ENCODE peak calls at places on chromosomes 11 and 22, in seven cellular contexts. K is adrenal gland, B is GM13977, G is GM06990, U is foreskin fibroblast, X is hepatocyte, P is coronary artery. J is an unnamed sample.

GRCh38 chr11:64802370-64803162 is 448 bp downstream of the MAP4K2 start:
- DNase-seq in K (peak), B (peak), G (peak), U (no peak), X (no peak), P (no peak), J (peak)

GRCh38 chr22:38882480-38882879 is 10.5 kb upstream of the CBX6 start:
- DNase-seq in K (peak), B (no peak), G (no peak), U (peak), X (no peak), P (peak), J (no peak)

GRCh38 chr11:15654397-15654915 is 539.7 kb downstream of the INSC start:
- DNase-seq in K (no peak), B (no peak), G (no peak), U (no peak), X (peak), P (no peak), J (no peak)

GRCh38 chr11:1640076-1640946 is 10.7 kb downstream of the KRTAP5-5 start:
- DNase-seq in K (no peak), B (peak), G (no peak), U (peak), X (peak), P (no peak), J (no peak)

GRCh38 chr11:15707971-15708370 is 593.2 kb downstream of the INSC start:
- DNase-seq in K (peak), B (no peak), G (no peak), U (no peak), X (peak), P (no peak), J (no peak)

GRCh38 chr11:101617735-101618332 is 34.0 kb upstream of the TRPC6 start:
- DNase-seq in K (no peak), B (no peak), G (no peak), U (peak), X (no peak), P (no peak), J (no peak)

GRCh38 chr22:47006869-47007268 is 244.4 kb downstream of the TBC1D22A start:
- DNase-seq in K (no peak), B (no peak), G (no peak), U (no peak), X (no peak), P (no peak), J (no peak)

GRCh38 chr11:74443071-74443864 is 24.1 kb downstream of the KCNE3 start:
- DNase-seq in K (no peak), B (no peak), G (no peak), U (no peak), X (peak), P (no peak), J (no peak)

GRCh38 chr11:16999116-16999515 is 15.1 kb downstream of the PLEKHA7 start:
- DNase-seq in K (no peak), B (no peak), G (no peak), U (no peak), X (no peak), P (no peak), J (no peak)

GRCh38 chr22:25853902-25854301 is 111.9 kb downstream of the MYO18B start:
- DNase-seq in K (no peak), B (peak), G (no peak), U (no peak), X (no peak), P (no peak), J (no peak)

GRCh38 chr22:30289126-30289979 is at the start of gene CASTOR1:
- DNase-seq in K (peak), B (peak), G (peak), U (peak), X (peak), P (peak), J (peak)

GRCh38 chr22:19961868-19962245 is 20.2 kb upstream of the TXNRD2 start:
- DNase-seq in K (no peak), B (no peak), G (no peak), U (no peak), X (no peak), P (no peak), J (no peak)

GRCh38 chr11:34275486-34275885 is 82.3 kb downstream of the ABTB2 start:
- DNase-seq in K (no peak), B (no peak), G (no peak), U (no peak), X (no peak), P (no peak), J (no peak)

GRCh38 chr11:8283510-8284272 is 20.0 kb upstream of the LMO1 start:
- DNase-seq in K (peak), B (no peak), G (no peak), U (no peak), X (peak), P (peak), J (no peak)

GRCh38 chr11:34182425-34182824 is 77.0 kb downstream of the NAT10 start:
- DNase-seq in K (no peak), B (no peak), G (no peak), U (no peak), X (no peak), P (no peak), J (no peak)

GRCh38 chr11:120181446-120181992 is 29.3 kb upstream of the OAF start:
- DNase-seq in K (peak), B (no peak), G (no peak), U (no peak), X (peak), P (peak), J (no peak)

GRCh38 chr11:117071344-117071787 is 26.9 kb downstream of the SIK3 start:
- DNase-seq in K (peak), B (no peak), G (no peak), U (no peak), X (peak), P (no peak), J (no peak)

GRCh38 chr11:79259800-79260199 is 181.0 kb downstream of the TENM4 start:
- DNase-seq in K (no peak), B (no peak), G (no peak), U (no peak), X (no peak), P (no peak), J (no peak)

GRCh38 chr11:19101803-19102520 is 15.0 kb upstream of the ZDHHC13 start:
- DNase-seq in K (no peak), B (no peak), G (no peak), U (no peak), X (peak), P (no peak), J (no peak)

GRCh38 chr11:133406493-133406892 is 125.8 kb downstream of the OPCML start:
- DNase-seq in K (no peak), B (no peak), G (no peak), U (no peak), X (no peak), P (no peak), J (no peak)

GRCh38 chr11:10139656-10140055 is 154.4 kb downstream of the SBF2 start:
- DNase-seq in K (no peak), B (no peak), G (no peak), U (peak), X (peak), P (no peak), J (no peak)

GRCh38 chr11:36354221-36355003 is 58.3 kb downstream of the PRR5L start:
- DNase-seq in K (no peak), B (peak), G (peak), U (peak), X (no peak), P (no peak), J (no peak)

GRCh38 chr11:64291746-64292457 is 800 bp downstream of the KCNK4 start:
- DNase-seq in K (no peak), B (no peak), G (no peak), U (no peak), X (no peak), P (no peak), J (no peak)

GRCh38 chr11:73956876-73957653 is 6.2 kb downstream of the DNAJB13 start:
- DNase-seq in K (no peak), B (no peak), G (no peak), U (no peak), X (no peak), P (no peak), J (no peak)

GRCh38 chr22:34841321-34841901 is 224.5 kb upstream of the ISX start:
- DNase-seq in K (no peak), B (no peak), G (no peak), U (no peak), X (no peak), P (no peak), J (no peak)

GRCh38 chr11:100561325-100561724 is 125.8 kb upstream of the ARHGAP42 start:
- DNase-seq in K (no peak), B (no peak), G (no peak), U (no peak), X (no peak), P (no peak), J (no peak)

GRCh38 chr11:64251986-64252837 is 882 bp downstream of the PLCB3 start:
- DNase-seq in K (no peak), B (peak), G (no peak), U (peak), X (peak), P (no peak), J (no peak)

GRCh38 chr11:44622721-44623258 is 57.3 kb downstream of the CD82 start:
- DNase-seq in K (peak), B (no peak), G (no peak), U (no peak), X (peak), P (peak), J (no peak)

GRCh38 chr11:7690648-7691047 is 15.6 kb downstream of the OVCH2 start:
- DNase-seq in K (no peak), B (no peak), G (no peak), U (peak), X (peak), P (no peak), J (no peak)

GRCh38 chr11:5541427-5541826 is 6.9 kb downstream of the OR52H1 start:
- DNase-seq in K (no peak), B (no peak), G (no peak), U (no peak), X (no peak), P (no peak), J (no peak)

GRCh38 chr11:101478587-101479375 is 105.0 kb downstream of the TRPC6 start:
- DNase-seq in K (no peak), B (no peak), G (no peak), U (peak), X (no peak), P (no peak), J (no peak)

GRCh38 chr11:8794126-8794525 is 111.5 kb downstream of the RPL27A start:
- DNase-seq in K (peak), B (no peak), G (no peak), U (no peak), X (no peak), P (no peak), J (no peak)

GRCh38 chr11:27233654-27234042 is 129.4 kb downstream of the CCDC34 start:
- DNase-seq in K (no peak), B (no peak), G (no peak), U (no peak), X (no peak), P (no peak), J (peak)

GRCh38 chr11:27234961-27235360 is 128.1 kb downstream of the CCDC34 start:
- DNase-seq in K (no peak), B (no peak), G (no peak), U (no peak), X (no peak), P (no peak), J (no peak)

GRCh38 chr11:27237641-27238040 is 125.4 kb downstream of the CCDC34 start:
- DNase-seq in K (no peak), B (no peak), G (no peak), U (no peak), X (peak), P (no peak), J (no peak)

GRCh38 chr11:27231519-27231918 is 131.5 kb downstream of the CCDC34 start:
- DNase-seq in K (no peak), B (no peak), G (no peak), U (no peak), X (no peak), P (no peak), J (no peak)

DNA sequence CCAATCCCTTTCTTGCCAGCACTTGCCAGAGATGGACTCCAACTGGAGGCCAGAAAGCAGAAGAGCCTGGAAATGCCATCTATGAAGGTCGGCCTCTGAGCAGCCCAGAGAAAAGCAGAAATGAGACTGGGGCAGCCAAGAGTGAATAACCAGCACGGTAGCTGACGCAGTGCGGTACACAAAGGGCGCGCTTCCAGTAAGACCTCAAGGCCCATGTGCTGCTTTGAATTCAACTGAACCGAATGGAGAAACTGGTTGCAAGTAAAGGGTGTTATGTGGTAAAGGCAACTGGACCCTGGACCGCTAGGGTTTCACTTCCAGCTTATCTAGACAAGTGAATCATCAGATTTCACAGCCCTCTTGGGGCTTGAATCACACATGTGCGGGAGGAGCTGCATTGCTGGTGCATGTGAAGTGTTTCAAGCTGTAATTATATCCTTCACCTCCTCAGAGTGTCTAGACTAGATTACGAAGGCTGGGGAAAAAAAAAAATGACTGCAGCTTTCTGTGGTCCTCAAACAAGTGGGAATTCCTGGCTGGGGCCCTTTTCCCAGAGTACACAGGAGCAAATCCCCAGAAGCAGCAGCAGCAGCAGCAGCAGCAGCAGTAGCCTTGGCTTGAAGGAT is 128.9 kb downstream of the CCDC34 start:
- DNase-seq in K (peak), B (no peak), G (peak), U (peak), X (peak), P (no peak), J (peak)
- TF ChIP-seq CTCF in K (no peak), B (no peak), G (no peak), U (no peak), X (no peak), P (no peak), J (no peak)

GRCh38 chr11:61578819-61579218 is 2.1 kb downstream of the SYT7 start:
- DNase-seq in K (no peak), B (no peak), G (no peak), U (no peak), X (no peak), P (no peak), J (no peak)

GRCh38 chr11:61579398-61580291 is 1.2 kb downstream of the SYT7 start:
- DNase-seq in K (no peak), B (no peak), G (no peak), U (no peak), X (no peak), P (no peak), J (no peak)

GRCh38 chr11:61580292-61580888 is 486 bp downstream of the SYT7 start:
- DNase-seq in K (no peak), B (no peak), G (no peak), U (no peak), X (peak), P (no peak), J (peak)

GRCh38 chr11:61581931-61582330 is 1.1 kb upstream of the SYT7 start:
- DNase-seq in K (no peak), B (no peak), G (no peak), U (no peak), X (no peak), P (no peak), J (no peak)

DNA sequence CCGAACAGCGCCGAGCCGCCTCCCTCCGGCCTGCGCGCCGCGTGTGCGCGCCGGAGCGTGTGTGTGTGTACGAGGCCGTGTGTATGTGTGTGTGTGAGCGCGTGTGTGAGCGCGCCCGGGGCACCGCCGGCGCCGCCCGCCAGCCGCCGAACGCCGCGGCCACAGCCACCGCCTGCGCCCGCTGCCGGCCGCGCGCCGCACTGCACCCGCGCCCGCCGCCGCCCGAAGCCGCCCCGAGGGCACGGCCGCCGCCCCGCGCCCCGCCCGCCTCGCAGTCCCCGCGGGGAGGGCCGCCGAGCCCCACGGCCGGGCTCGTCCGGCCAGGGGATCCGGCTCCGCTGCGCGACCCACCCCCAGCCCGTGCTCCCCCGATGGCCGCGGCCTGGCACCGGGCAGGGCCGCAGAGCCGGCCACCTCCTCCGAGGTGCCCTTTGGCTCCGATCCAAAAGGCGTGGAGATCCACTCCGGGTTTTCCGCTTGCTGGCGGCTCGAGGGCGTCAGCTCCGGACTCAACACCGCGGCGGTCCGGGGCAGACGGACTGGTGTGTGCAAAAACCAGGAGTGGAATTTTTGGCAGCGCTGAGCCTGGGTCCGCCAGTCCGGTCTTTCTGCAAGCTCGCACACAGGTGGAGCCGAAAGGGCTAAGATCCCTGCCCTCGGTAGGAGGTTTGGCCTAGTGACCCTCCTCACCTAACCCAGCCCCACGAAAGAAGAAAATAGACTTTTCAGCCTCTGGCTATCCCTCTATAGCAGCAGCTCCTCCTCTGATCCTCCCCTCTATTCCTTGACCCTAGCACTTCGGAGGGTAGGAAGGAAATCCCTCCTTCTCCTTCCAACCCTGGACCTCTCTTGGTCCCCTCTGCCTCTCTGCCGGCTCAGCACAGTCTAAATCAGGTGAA is at the start of gene SYT7:
- DNase-seq in K (peak), B (peak), G (peak), U (peak), X (peak), P (peak), J (peak)
- TF ChIP-seq CTCF in K (no peak), B (peak), G (peak), U (no peak), X (no peak), P (no peak), J (no peak)

GRCh38 chr11:47175746-47176327 is 842 bp downstream of the ARFGAP2 start:
- DNase-seq in K (no peak), B (no peak), G (no peak), U (no peak), X (no peak), P (no peak), J (no peak)

GRCh38 chr11:47178305-47178704 is 1.6 kb upstream of the ARFGAP2 start:
- DNase-seq in K (no peak), B (no peak), G (no peak), U (no peak), X (no peak), P (no peak), J (no peak)

GRCh38 chr11:47176328-47177228 is at the start of gene ARFGAP2:
- DNase-seq in K (peak), B (peak), G (peak), U (peak), X (peak), P (peak), J (peak)

GRCh38 chr11:47177846-47178245 is 1.2 kb upstream of the ARFGAP2 start:
- DNase-seq in K (peak), B (no peak), G (no peak), U (no peak), X (no peak), P (no peak), J (no peak)

GRCh38 chr11:47177229-47177845 is 658 bp upstream of the ARFGAP2 start:
- DNase-seq in K (peak), B (peak), G (no peak), U (peak), X (peak), P (peak), J (no peak)
- TF ChIP-seq CTCF in K (peak), B (peak), G (peak), U (peak), X (peak), P (peak), J (no peak)

DNA sequence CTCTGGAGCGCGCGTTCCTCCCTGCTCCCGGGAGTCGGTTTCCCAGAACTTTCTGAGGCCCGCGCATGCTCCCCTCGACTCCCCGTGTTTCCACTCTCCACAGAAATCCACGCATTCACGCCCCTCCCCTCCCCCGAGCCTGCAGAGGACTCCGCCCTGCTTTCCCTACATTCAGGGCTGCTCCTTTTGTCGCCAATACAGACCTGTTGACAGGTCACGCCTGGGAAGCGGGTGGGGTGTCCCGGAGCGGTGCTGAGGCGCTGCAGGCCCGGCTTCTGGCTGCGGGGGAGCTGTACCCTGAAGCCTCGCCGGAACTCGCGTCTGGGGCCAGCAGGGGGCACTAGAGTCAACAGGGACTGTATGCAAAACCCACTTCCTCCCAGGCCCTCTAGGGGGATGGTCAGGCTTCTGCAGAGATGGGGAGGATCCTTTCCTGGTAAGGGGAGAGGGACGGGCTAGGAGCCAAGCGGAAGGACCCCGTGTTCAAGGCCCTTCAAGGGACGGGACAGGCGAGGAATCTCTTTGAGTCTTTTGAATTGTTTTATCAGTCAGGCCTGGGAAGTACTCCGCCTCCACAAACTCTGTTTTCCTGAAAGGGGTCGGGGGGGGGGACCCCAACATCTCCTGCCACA is at the start of gene PRAME:
- DNase-seq in K (peak), B (peak), G (peak), U (no peak), X (peak), P (no peak), J (peak)
- TF ChIP-seq CTCF in K (peak), B (peak), G (peak), U (peak), X (peak), P (no peak), J (no peak)

GRCh38 chr11:14336507-14337503 is 22.2 kb downstream of the RRAS2 start:
- DNase-seq in K (no peak), B (no peak), G (no peak), U (peak), X (no peak), P (no peak), J (no peak)

GRCh38 chr11:14334893-14335292 is 24.1 kb downstream of the RRAS2 start:
- DNase-seq in K (no peak), B (no peak), G (no peak), U (no peak), X (no peak), P (no peak), J (no peak)

GRCh38 chr11:14339356-14339755 is 19.6 kb downstream of the RRAS2 start:
- DNase-seq in K (no peak), B (no peak), G (no peak), U (no peak), X (no peak), P (no peak), J (no peak)

GRCh38 chr11:14334193-14334592 is 24.8 kb downstream of the RRAS2 start:
- DNase-seq in K (no peak), B (no peak), G (no peak), U (no peak), X (no peak), P (no peak), J (no peak)

GRCh38 chr11:14335712-14336111 is 23.3 kb downstream of the RRAS2 start:
- DNase-seq in K (no peak), B (no peak), G (no peak), U (no peak), X (no peak), P (no peak), J (no peak)
- TF ChIP-seq CTCF in K (no peak), B (no peak), G (no peak), U (no peak), X (no peak), P (no peak), J (no peak)

GRCh38 chr11:12088047-12088481 is 22.3 kb upstream of the MICAL2 start:
- DNase-seq in K (no peak), B (no peak), G (no peak), U (peak), X (no peak), P (peak), J (no peak)
- TF ChIP-seq CTCF in K (no peak), B (peak), G (no peak), U (peak), X (peak), P (no peak), J (no peak)

J was measured in activated B cell treated with CpG ODN at 0.5 μM for 24 hours.